ENCODE peak calls at places on chromosomes 6 and 20, in five cellular contexts. H is activated naive CD4-positive, alpha-beta T cell; V is lower lobe of right lung; F is activated CD4-positive, alpha-beta T cell treated with anti-CD3 and anti-CD28 coated beads, Interleukin-2, amount 10 ng/mL, durations not matched to agents 7 days and 5 days; S is AG04450. M is an unnamed sample.

GRCh38 chr20:32456869-32457421 is 98.8 kb downstream of the ASXL1 start:
- DNase-seq in H (no peak), V (no peak), F (no peak), S (no peak), M (no peak)

GRCh38 chr6:127938701-127939100 is 37.8 kb upstream of the THEMIS start:
- DNase-seq in H (no peak), V (no peak), F (no peak), S (no peak), M (no peak)

GRCh38 chr6:45737331-45738056 is 278.2 kb downstream of the CLIC5 start:
- DNase-seq in H (no peak), V (no peak), F (peak), S (no peak), M (no peak)

GRCh38 chr6:38153076-38153475 is 333.5 kb downstream of the ZFAND3 start:
- DNase-seq in H (no peak), V (no peak), F (no peak), S (no peak), M (no peak)

GRCh38 chr20:18428490-18429173 is 38.2 kb downstream of the DZANK1 start:
- DNase-seq in H (no peak), V (no peak), F (no peak), S (no peak), M (no peak)

GRCh38 chr20:62088258-62089127 is 22.8 kb upstream of the TAF4 start:
- DNase-seq in H (no peak), V (no peak), F (no peak), S (peak), M (no peak)

GRCh38 chr6:112225691-112226090 is 28.7 kb downstream of the LAMA4 start:
- DNase-seq in H (no peak), V (no peak), F (no peak), S (no peak), M (no peak)

GRCh38 chr6:14026831-14027539 is 90.6 kb upstream of the CD83 start:
- DNase-seq in H (no peak), V (no peak), F (no peak), S (no peak), M (no peak)

GRCh38 chr6:44002071-44002590 is 125.1 kb downstream of the MRPL14 start:
- DNase-seq in H (no peak), V (peak), F (no peak), S (no peak), M (no peak)

GRCh38 chr6:137661601-137662000 is 167.4 kb upstream of the OLIG3 start:
- DNase-seq in H (no peak), V (no peak), F (peak), S (no peak), M (no peak)

M was measured in NCI-H187.